ENCODE peak calls at places on chromosomes 3 and 15, in six cellular contexts. F is fibroblast of the aortic adventitia, G is bronchial epithelial cell, M is transverse colon, K is WTC11, W is amniotic stem cell. R is an unnamed sample.

GRCh38 chr15:23602124-23602523 is 36.6 kb downstream of the MKRN3 start:
- DNase-seq in F (no peak), G (no peak), M (no peak), K (no peak), W (no peak), R (no peak)

GRCh38 chr3:25429441-25429907 is 1.4 kb downstream of the RARB start:
- DNase-seq in F (peak), G (no peak), M (no peak), K (no peak), W (no peak), R (no peak)

GRCh38 chr15:28191832-28192231 is 92.7 kb upstream of the OCA2 start:
- DNase-seq in F (peak), G (no peak), M (peak), K (peak), W (no peak), R (no peak)

GRCh38 chr15:70650567-70650966 is 112.8 kb downstream of the UACA start:
- DNase-seq in F (no peak), G (peak), M (no peak), K (no peak), W (no peak), R (no peak)

GRCh38 chr3:12896206-12896697 is 54.9 kb upstream of the RPL32 start:
- DNase-seq in F (peak), G (no peak), M (no peak), K (no peak), W (no peak), R (no peak)

GRCh38 chr3:194321666-194322640 is 29.2 kb downstream of the CPN2 start:
- DNase-seq in F (no peak), G (no peak), M (no peak), K (no peak), W (no peak), R (no peak)

GRCh38 chr15:101543926-101544490 is 54.5 kb upstream of the PCSK6 start:
- DNase-seq in F (no peak), G (no peak), M (no peak), K (no peak), W (no peak), R (no peak)

GRCh38 chr15:57619746-57620145 is 28.0 kb downstream of the MYZAP start:
- DNase-seq in F (no peak), G (no peak), M (peak), K (no peak), W (no peak), R (no peak)

GRCh38 chr15:83565553-83566159 is 88.3 kb upstream of the ADAMTSL3 start:
- DNase-seq in F (peak), G (peak), M (no peak), K (no peak), W (no peak), R (no peak)

GRCh38 chr3:69161587-69162196 is 39.3 kb upstream of the LMOD3 start:
- DNase-seq in F (peak), G (peak), M (no peak), K (no peak), W (no peak), R (no peak)

GRCh38 chr15:100910556-100910955 is 8.6 kb upstream of the LRRK1 start:
- DNase-seq in F (no peak), G (no peak), M (no peak), K (no peak), W (no peak), R (no peak)

GRCh38 chr3:118505784-118506183 is 528.9 kb downstream of the IGSF11 start:
- DNase-seq in F (no peak), G (no peak), M (no peak), K (no peak), W (no peak), R (no peak)

GRCh38 chr3:168517514-168518071 is 421.9 kb upstream of the GOLIM4 start:
- DNase-seq in F (no peak), G (peak), M (no peak), K (no peak), W (no peak), R (peak)

GRCh38 chr3:69675773-69676660 is 63.2 kb upstream of the MITF start:
- DNase-seq in F (no peak), G (no peak), M (no peak), K (no peak), W (no peak), R (no peak)

GRCh38 chr3:122609798-122610559 is 32.5 kb downstream of the PARP15 start:
- DNase-seq in F (peak), G (peak), M (no peak), K (no peak), W (peak), R (no peak)

GRCh38 chr3:143497382-143497781 is 350.9 kb downstream of the SLC9A9 start:
- DNase-seq in F (no peak), G (no peak), M (no peak), K (no peak), W (no peak), R (no peak)

GRCh38 chr3:44492496-44492895 is 15.0 kb upstream of the ZNF445 start:
- DNase-seq in F (no peak), G (no peak), M (no peak), K (no peak), W (no peak), R (no peak)

GRCh38 chr3:30600572-30600971 is 5.8 kb upstream of the TGFBR2 start:
- DNase-seq in F (no peak), G (peak), M (no peak), K (no peak), W (no peak), R (no peak)

GRCh38 chr3:43388909-43389308 is 102.6 kb downstream of the SNRK start:
- DNase-seq in F (peak), G (no peak), M (no peak), K (no peak), W (no peak), R (no peak)

GRCh38 chr3:131233900-131234667 is 147.5 kb upstream of the NUDT16 start:
- DNase-seq in F (no peak), G (no peak), M (no peak), K (no peak), W (no peak), R (no peak)

GRCh38 chr3:50227390-50228183 is 8.4 kb upstream of the GNAI2 start:
- DNase-seq in F (peak), G (peak), M (peak), K (peak), W (peak), R (peak)

GRCh38 chr3:17745301-17745700 is 2.9 kb upstream of the TBC1D5 start:
- DNase-seq in F (no peak), G (no peak), M (no peak), K (no peak), W (no peak), R (no peak)

GRCh38 chr3:176906046-176906905 is 291.0 kb downstream of the TBL1XR1 start:
- DNase-seq in F (peak), G (peak), M (no peak), K (no peak), W (peak), R (no peak)

GRCh38 chr15:59154268-59154667 is 49.3 kb downstream of the CCNB2 start:
- DNase-seq in F (peak), G (no peak), M (no peak), K (no peak), W (no peak), R (no peak)

GRCh38 chr3:146709969-146710368 is 104.8 kb upstream of the PLSCR5 start:
- DNase-seq in F (peak), G (peak), M (no peak), K (no peak), W (no peak), R (no peak)

GRCh38 chr3:106769045-106769444 is 608.2 kb upstream of the CCDC54 start:
- DNase-seq in F (no peak), G (no peak), M (no peak), K (no peak), W (no peak), R (peak)

GRCh38 chr3:183764854-183765731 is 60.3 kb downstream of the MAP6D1 start:
- DNase-seq in F (peak), G (peak), M (peak), K (no peak), W (peak), R (no peak)

GRCh38 chr15:48507416-48508065 is 138.0 kb downstream of the FBN1 start:
- DNase-seq in F (peak), G (peak), M (no peak), K (peak), W (peak), R (no peak)

GRCh38 chr15:38267416-38268022 is 14.9 kb downstream of the SPRED1 start:
- DNase-seq in F (no peak), G (peak), M (no peak), K (no peak), W (no peak), R (no peak)

GRCh38 chr3:112372396-112372795 is 39.4 kb downstream of the CD200 start:
- DNase-seq in F (peak), G (no peak), M (no peak), K (no peak), W (no peak), R (no peak)

GRCh38 chr15:26772588-26773484 is at the start of gene GABRB3:
- DNase-seq in F (no peak), G (no peak), M (no peak), K (peak), W (no peak), R (no peak)

GRCh38 chr3:191775451-191776233 is 314.7 kb downstream of the PYDC2 start:
- DNase-seq in F (peak), G (peak), M (no peak), K (no peak), W (no peak), R (no peak)

GRCh38 chr3:129038121-129038855 is 22.3 kb upstream of the GP9 start:
- DNase-seq in F (no peak), G (no peak), M (no peak), K (no peak), W (no peak), R (no peak)